ENCODE peak calls at places on chromosomes 12 and 14, in nine cellular contexts. One of them, this sample, is unnamed.

GRCh38 chr14:65230287-65230728 is 128.0 kb upstream of the MAX start:
- DNase-seq in stomach: peak
- DNase-seq in testis: peak
- DNase-seq in suprapubic skin: no peak
- DNase-seq in IMR-90: no peak
- DNase-seq in ovary: peak
- DNase-seq in heart left ventricle: peak
- DNase-seq in H1: no peak
- DNase-seq in lower leg skin: no peak
- DNase-seq in this sample: no peak

GRCh38 chr14:73393375-73393774 is 65.0 kb downstream of the NUMB start:
- DNase-seq in stomach: no peak
- DNase-seq in testis: no peak
- DNase-seq in suprapubic skin: no peak
- DNase-seq in IMR-90: no peak
- DNase-seq in ovary: no peak
- DNase-seq in heart left ventricle: no peak
- DNase-seq in H1: no peak
- DNase-seq in lower leg skin: no peak
- DNase-seq in this sample: no peak

GRCh38 chr12:28290262-28290661 is 100.0 kb downstream of the CCDC91 start:
- DNase-seq in stomach: no peak
- DNase-seq in testis: no peak
- DNase-seq in suprapubic skin: no peak
- DNase-seq in IMR-90: no peak
- DNase-seq in ovary: no peak
- DNase-seq in heart left ventricle: no peak
- DNase-seq in H1: no peak
- DNase-seq in lower leg skin: no peak
- DNase-seq in this sample: no peak

GRCh38 chr14:93055651-93056115 is 60.0 kb downstream of the ITPK1 start:
- DNase-seq in stomach: peak
- DNase-seq in testis: no peak
- DNase-seq in suprapubic skin: no peak
- DNase-seq in IMR-90: no peak
- DNase-seq in ovary: no peak
- DNase-seq in heart left ventricle: no peak
- DNase-seq in H1: no peak
- DNase-seq in lower leg skin: no peak
- DNase-seq in this sample: no peak

GRCh38 chr14:69354383-69355154 is 43.5 kb downstream of the ERH start:
- DNase-seq in stomach: peak
- DNase-seq in testis: no peak
- DNase-seq in suprapubic skin: no peak
- DNase-seq in IMR-90: peak
- DNase-seq in ovary: no peak
- DNase-seq in heart left ventricle: no peak
- DNase-seq in H1: no peak
- DNase-seq in lower leg skin: no peak
- DNase-seq in this sample: no peak

GRCh38 chr14:99380402-99380801 is 100.3 kb downstream of the SETD3 start:
- DNase-seq in stomach: no peak
- DNase-seq in testis: no peak
- DNase-seq in suprapubic skin: no peak
- DNase-seq in IMR-90: no peak
- DNase-seq in ovary: no peak
- DNase-seq in heart left ventricle: no peak
- DNase-seq in H1: no peak
- DNase-seq in lower leg skin: no peak
- DNase-seq in this sample: no peak

GRCh38 chr12:85076688-85077430 is 40.7 kb downstream of the LRRIQ1 start:
- DNase-seq in stomach: no peak
- DNase-seq in testis: no peak
- DNase-seq in suprapubic skin: no peak
- DNase-seq in IMR-90: peak
- DNase-seq in ovary: no peak
- DNase-seq in heart left ventricle: no peak
- DNase-seq in H1: no peak
- DNase-seq in lower leg skin: no peak
- DNase-seq in this sample: no peak

GRCh38 chr14:90375934-90376333 is 20.9 kb upstream of the CALM1 start:
- DNase-seq in stomach: no peak
- DNase-seq in testis: no peak
- DNase-seq in suprapubic skin: no peak
- DNase-seq in IMR-90: no peak
- DNase-seq in ovary: no peak
- DNase-seq in heart left ventricle: no peak
- DNase-seq in H1: no peak
- DNase-seq in lower leg skin: no peak
- DNase-seq in this sample: no peak

GRCh38 chr14:94917041-94917600 is 147.2 kb upstream of the GSC start:
- DNase-seq in stomach: no peak
- DNase-seq in testis: no peak
- DNase-seq in suprapubic skin: no peak
- DNase-seq in IMR-90: no peak
- DNase-seq in ovary: no peak
- DNase-seq in heart left ventricle: no peak
- DNase-seq in H1: no peak
- DNase-seq in lower leg skin: no peak
- DNase-seq in this sample: no peak

GRCh38 chr14:59870277-59871165 is at the start of gene RTN1:
- DNase-seq in stomach: peak
- DNase-seq in testis: peak
- DNase-seq in suprapubic skin: no peak
- DNase-seq in IMR-90: peak
- DNase-seq in ovary: no peak
- DNase-seq in heart left ventricle: peak
- DNase-seq in H1: peak
- DNase-seq in lower leg skin: peak
- DNase-seq in this sample: peak

GRCh38 chr14:26765768-26766550 is 168.1 kb upstream of the NOVA1 start:
- DNase-seq in stomach: no peak
- DNase-seq in testis: peak
- DNase-seq in suprapubic skin: no peak
- DNase-seq in IMR-90: peak
- DNase-seq in ovary: no peak
- DNase-seq in heart left ventricle: peak
- DNase-seq in H1: no peak
- DNase-seq in lower leg skin: no peak
- DNase-seq in this sample: peak

DNA sequence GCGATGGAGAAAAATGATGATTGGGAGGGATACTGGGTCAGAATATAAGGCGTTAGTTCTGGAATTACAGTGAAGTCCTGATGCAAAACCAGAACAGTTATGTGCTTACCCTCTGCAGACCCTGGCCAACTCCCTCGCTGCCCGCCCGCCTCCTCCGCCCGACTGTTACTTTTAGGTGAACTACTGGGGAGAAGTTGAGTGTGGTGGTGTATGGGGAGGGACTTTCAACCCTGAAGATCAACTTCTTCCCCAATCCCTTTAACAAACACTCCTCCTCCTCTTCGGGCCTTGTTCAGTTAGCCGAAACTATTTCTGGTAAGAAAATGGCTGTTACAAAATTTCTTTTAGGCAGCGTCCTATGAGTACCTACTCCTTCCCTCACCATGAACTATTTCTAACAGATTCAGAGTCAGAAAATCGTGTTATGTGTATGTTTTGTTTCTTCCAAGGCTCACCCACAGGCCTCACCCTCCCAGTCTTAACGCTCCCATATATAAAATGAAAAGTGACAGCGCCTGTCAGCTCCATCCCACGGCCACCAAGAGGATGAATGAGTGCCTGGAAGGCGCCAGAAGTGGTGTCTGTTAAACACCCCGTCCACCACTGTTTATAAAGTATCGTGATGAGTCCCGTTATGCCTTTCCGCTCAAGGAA is 1.3 kb downstream of the FBXO33 start:
- DNase-seq in stomach: no peak
- DNase-seq in testis: peak
- DNase-seq in suprapubic skin: no peak
- DNase-seq in IMR-90: peak
- DNase-seq in ovary: no peak
- DNase-seq in heart left ventricle: no peak
- DNase-seq in H1: no peak
- DNase-seq in lower leg skin: no peak
- DNase-seq in this sample: no peak
- TF ChIP-seq POLR2A in stomach: no peak
- TF ChIP-seq POLR2A in testis: no peak
- TF ChIP-seq POLR2A in suprapubic skin: no peak
- TF ChIP-seq POLR2A in IMR-90: no peak
- TF ChIP-seq POLR2A in ovary: no peak
- TF ChIP-seq POLR2A in heart left ventricle: no peak
- TF ChIP-seq POLR2A in H1: no peak
- TF ChIP-seq POLR2A in lower leg skin: no peak
- TF ChIP-seq POLR2A in this sample: no peak

DNA sequence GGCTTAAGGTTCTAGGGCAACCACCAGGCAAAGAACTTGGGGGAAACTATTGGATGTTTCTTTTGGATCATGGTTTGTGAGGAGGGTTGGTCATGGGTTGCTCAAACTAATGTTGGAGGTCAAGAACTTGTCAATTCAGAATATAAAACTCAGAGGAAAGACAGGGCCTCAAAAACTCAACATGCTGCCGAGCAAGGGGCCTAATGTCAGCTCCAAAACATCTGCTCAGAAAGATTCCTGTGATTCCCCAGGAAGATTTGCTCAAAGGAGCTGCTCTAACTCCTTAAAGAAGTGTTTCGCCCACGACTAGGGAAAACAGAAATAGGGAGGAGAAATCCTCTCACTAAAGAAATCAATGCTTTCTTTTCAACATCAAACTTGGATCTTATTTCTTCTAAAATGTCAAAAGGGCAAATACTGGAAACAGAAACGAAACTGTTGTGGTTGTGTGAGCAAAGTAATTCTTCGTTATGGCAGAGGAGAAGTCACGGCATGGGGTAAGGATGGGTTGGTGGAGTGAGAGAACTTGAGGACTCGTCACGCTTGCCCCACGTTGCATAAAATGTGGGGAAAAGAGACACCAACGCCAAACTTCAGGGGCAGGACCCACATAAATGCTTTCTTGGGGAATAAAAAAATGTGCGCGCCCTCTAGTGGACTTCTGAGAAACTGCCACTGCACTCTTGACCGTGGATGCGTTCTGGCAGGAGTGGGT is 3.8 kb upstream of the IGF1 start:
- DNase-seq in stomach: peak
- DNase-seq in testis: peak
- DNase-seq in suprapubic skin: peak
- DNase-seq in IMR-90: peak
- DNase-seq in ovary: peak
- DNase-seq in heart left ventricle: peak
- DNase-seq in H1: peak
- DNase-seq in lower leg skin: peak
- DNase-seq in this sample: peak
- H3K4me3 ChIP-seq in stomach: peak
- H3K4me3 ChIP-seq in testis: no peak
- H3K4me3 ChIP-seq in suprapubic skin: no peak
- H3K4me3 ChIP-seq in IMR-90: no peak
- H3K4me3 ChIP-seq in ovary: no peak
- H3K4me3 ChIP-seq in heart left ventricle: peak
- H3K4me3 ChIP-seq in H1: no peak
- H3K4me3 ChIP-seq in lower leg skin: no peak
- H3K4me3 ChIP-seq in this sample: peak

DNA sequence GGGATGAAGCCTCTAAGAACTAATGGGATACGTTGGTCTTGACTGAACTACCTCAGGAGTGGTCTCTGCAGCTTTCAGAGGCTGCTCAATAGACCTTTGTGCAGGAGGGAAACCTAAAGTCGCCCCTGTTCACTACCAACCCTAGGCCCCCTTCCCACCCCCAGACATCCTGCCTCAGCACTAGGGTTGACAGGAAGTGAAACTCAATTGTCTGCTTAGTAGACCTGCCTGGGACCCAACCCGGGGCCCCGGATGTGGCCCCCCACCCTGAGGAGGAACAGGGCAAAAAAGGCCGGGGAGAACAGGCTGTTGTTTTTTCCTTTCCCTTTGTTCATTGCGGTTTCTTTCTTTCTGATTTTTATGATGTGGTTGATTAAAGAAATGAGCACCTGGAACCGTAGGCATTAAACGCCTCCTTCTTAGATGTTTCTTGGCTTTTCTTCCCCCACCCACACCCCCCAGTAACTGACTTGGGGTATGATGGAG is 1.6 kb upstream of the DGKA start:
- DNase-seq in stomach: peak
- DNase-seq in testis: no peak
- DNase-seq in suprapubic skin: no peak
- DNase-seq in IMR-90: no peak
- DNase-seq in ovary: no peak
- DNase-seq in heart left ventricle: no peak
- DNase-seq in H1: no peak
- DNase-seq in lower leg skin: no peak
- DNase-seq in this sample: peak
- TF ChIP-seq POLR2A in stomach: no peak
- TF ChIP-seq POLR2A in testis: no peak
- TF ChIP-seq POLR2A in suprapubic skin: no peak
- TF ChIP-seq POLR2A in IMR-90: no peak
- TF ChIP-seq POLR2A in ovary: no peak
- TF ChIP-seq POLR2A in heart left ventricle: no peak
- TF ChIP-seq POLR2A in H1: no peak
- TF ChIP-seq POLR2A in lower leg skin: no peak
- TF ChIP-seq POLR2A in this sample: no peak

GRCh38 chr12:32666018-32666417 is 13.1 kb upstream of the DNM1L start:
- DNase-seq in stomach: no peak
- DNase-seq in testis: no peak
- DNase-seq in suprapubic skin: no peak
- DNase-seq in IMR-90: no peak
- DNase-seq in ovary: no peak
- DNase-seq in heart left ventricle: no peak
- DNase-seq in H1: peak
- DNase-seq in lower leg skin: no peak
- DNase-seq in this sample: no peak
- H3K4me3 ChIP-seq in stomach: no peak
- H3K4me3 ChIP-seq in testis: no peak
- H3K4me3 ChIP-seq in suprapubic skin: no peak
- H3K4me3 ChIP-seq in IMR-90: no peak
- H3K4me3 ChIP-seq in ovary: no peak
- H3K4me3 ChIP-seq in heart left ventricle: peak
- H3K4me3 ChIP-seq in H1: no peak
- H3K4me3 ChIP-seq in lower leg skin: no peak
- H3K4me3 ChIP-seq in this sample: no peak

DNA sequence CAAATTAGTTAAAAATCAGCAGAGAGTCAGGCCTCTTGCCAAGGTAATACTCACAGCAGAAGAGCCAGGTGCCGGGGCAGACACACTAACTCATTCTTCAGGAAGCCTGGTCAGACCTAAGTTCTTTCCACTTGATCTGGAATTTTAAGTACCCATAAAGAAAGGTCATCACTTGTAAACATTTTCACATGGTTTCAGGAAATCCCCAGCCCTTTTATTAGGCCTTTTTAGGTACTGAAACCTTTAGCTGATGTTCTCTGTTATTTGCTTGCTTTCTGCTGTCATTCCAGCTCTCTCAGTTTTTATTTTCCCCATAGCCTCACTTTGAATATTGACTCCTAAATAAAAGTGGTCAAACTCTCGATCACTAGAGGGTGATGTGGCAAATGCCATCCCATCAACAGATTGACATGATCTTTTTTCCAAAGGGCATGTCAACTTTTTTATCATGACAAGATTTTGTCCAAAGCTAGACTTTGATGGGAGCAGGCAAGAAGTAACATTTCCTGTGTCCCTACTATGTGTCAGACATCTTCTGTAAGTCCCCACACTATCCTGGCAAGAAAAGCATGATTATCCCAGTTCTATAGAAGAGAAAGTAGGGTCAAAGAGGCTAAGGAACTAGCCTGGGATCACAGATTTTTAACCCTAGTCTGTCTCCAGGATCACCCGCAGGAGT is 5.7 kb downstream of the ISCU start:
- DNase-seq in stomach: no peak
- DNase-seq in testis: no peak
- DNase-seq in suprapubic skin: no peak
- DNase-seq in IMR-90: peak
- DNase-seq in ovary: no peak
- DNase-seq in heart left ventricle: no peak
- DNase-seq in H1: no peak
- DNase-seq in lower leg skin: no peak
- DNase-seq in this sample: no peak
- TF ChIP-seq POLR2A in stomach: no peak
- TF ChIP-seq POLR2A in testis: no peak
- TF ChIP-seq POLR2A in suprapubic skin: no peak
- TF ChIP-seq POLR2A in IMR-90: no peak
- TF ChIP-seq POLR2A in ovary: no peak
- TF ChIP-seq POLR2A in heart left ventricle: no peak
- TF ChIP-seq POLR2A in H1: no peak
- TF ChIP-seq POLR2A in lower leg skin: no peak
- TF ChIP-seq POLR2A in this sample: no peak